ENCODE peak calls at places on chromosomes 1 and 21, in seven cellular contexts. F is body of pancreas; T is AG20443; M is heart right ventricle; A is hepatic stellate cell; U is central memory CD4-positive, alpha-beta T cell; C is stromal cell of bone marrow. V is an unnamed sample.

GRCh38 chr1:219927298-219927955 is 930 bp downstream of the SLC30A10 start:
- DNase-seq in C (no peak), M (no peak), A (no peak), U (no peak), T (no peak), F (no peak), V (no peak)

GRCh38 chr1:53121319-53122172 is 20.9 kb downstream of the SLC1A7 start:
- DNase-seq in C (peak), F (peak), A (no peak), M (peak), U (no peak), T (peak), V (no peak)

GRCh38 chr1:17878837-17879236 is 123.7 kb downstream of the ACTL8 start:
- DNase-seq in M (no peak), U (no peak), A (peak), C (peak), F (no peak), T (peak), V (no peak)

GRCh38 chr1:156648951-156649350 is 7.0 kb downstream of the BCAN start:
- DNase-seq in U (no peak), A (no peak), C (no peak), F (peak), M (no peak), T (no peak), V (no peak)

GRCh38 chr1:41662061-41662655 is 177.7 kb upstream of the EDN2 start:
- DNase-seq in T (peak), C (peak), M (peak), U (peak), F (peak), A (peak), V (peak)

GRCh38 chr1:38328278-38329035 is 281.9 kb upstream of the POU3F1 start:
- DNase-seq in F (no peak), M (no peak), A (no peak), C (no peak), U (no peak), T (no peak), V (no peak)

GRCh38 chr1:12435639-12436344 is 182.2 kb downstream of the DHRS3 start:
- DNase-seq in M (no peak), T (no peak), U (no peak), C (no peak), F (no peak), A (no peak), V (no peak)

GRCh38 chr1:24364605-24364974 is 45.4 kb downstream of the GRHL3 start:
- DNase-seq in C (no peak), A (no peak), T (no peak), M (no peak), F (no peak), U (no peak), V (no peak)

GRCh38 chr1:107529511-107530149 is 388.8 kb downstream of the NTNG1 start:
- DNase-seq in T (peak), C (peak), M (no peak), F (peak), U (no peak), A (peak), V (no peak)

GRCh38 chr1:45205910-45206721 is at the start of gene ZSWIM5:
- DNase-seq in C (no peak), M (peak), A (peak), T (peak), U (peak), F (peak), V (peak)

GRCh38 chr1:116767782-116768382 is 13.7 kb downstream of the CD2 start:
- DNase-seq in M (no peak), F (no peak), T (no peak), A (no peak), U (no peak), C (no peak), V (no peak)

GRCh38 chr1:173451981-173452380 is 25.2 kb upstream of the PRDX6 start:
- DNase-seq in U (no peak), F (peak), C (no peak), T (no peak), M (no peak), A (no peak), V (no peak)

GRCh38 chr1:224256642-224257041 is 73.3 kb downstream of the NVL start:
- DNase-seq in T (no peak), M (no peak), U (no peak), F (no peak), C (no peak), A (no peak), V (no peak)

GRCh38 chr1:97505816-97506215 is 415.0 kb downstream of the DPYD start:
- DNase-seq in A (no peak), T (no peak), F (no peak), C (no peak), M (no peak), U (no peak), V (no peak)

GRCh38 chr1:169031566-169032224 is 74.8 kb upstream of the ATP1B1 start:
- DNase-seq in T (no peak), A (no peak), C (peak), F (no peak), M (no peak), U (no peak), V (no peak)

GRCh38 chr1:27557596-27558340 is 46.2 kb downstream of the AHDC1 start:
- DNase-seq in U (no peak), M (no peak), F (no peak), A (no peak), T (no peak), C (no peak), V (no peak)

GRCh38 chr1:219438386-219438785 is 174.5 kb downstream of the ZC3H11B start:
- DNase-seq in A (no peak), C (no peak), U (no peak), M (no peak), F (no peak), T (no peak), V (no peak)

GRCh38 chr1:76868154-76868882 is 1.0 kb downstream of the ST6GALNAC5 start:
- DNase-seq in C (no peak), M (peak), F (peak), T (peak), U (no peak), A (peak), V (no peak)

GRCh38 chr1:178101654-178102053 is 7.8 kb downstream of the RASAL2 start:
- DNase-seq in A (peak), F (no peak), T (peak), C (no peak), U (no peak), M (no peak), V (no peak)

GRCh38 chr21:45287438-45288391 is at the start of gene POFUT2:
- DNase-seq in U (peak), F (peak), C (peak), T (peak), A (peak), M (peak), V (peak)

GRCh38 chr1:165161130-165161529 is 195.4 kb downstream of the LMX1A start:
- DNase-seq in A (no peak), F (peak), C (no peak), U (no peak), T (no peak), M (no peak), V (no peak)

GRCh38 chr1:67626495-67627235 is 58.3 kb upstream of the GADD45A start:
- DNase-seq in A (peak), U (no peak), M (no peak), C (peak), T (no peak), F (no peak), V (no peak)

GRCh38 chr1:202462342-202463076 is 114.0 kb downstream of the PPP1R12B start:
- DNase-seq in C (no peak), T (no peak), F (no peak), U (no peak), A (no peak), M (no peak), V (no peak)

GRCh38 chr1:232635778-232636356 is 5.9 kb upstream of the SIPA1L2 start:
- DNase-seq in M (no peak), A (peak), U (peak), C (no peak), F (no peak), T (peak), V (no peak)

GRCh38 chr1:171754381-171754705 is 12.5 kb upstream of the VAMP4 start:
- DNase-seq in U (no peak), F (no peak), M (no peak), T (peak), C (no peak), A (peak), V (no peak)

GRCh38 chr1:236685917-236686814 is at the start of gene ACTN2:
- DNase-seq in T (peak), U (peak), M (peak), A (no peak), F (peak), C (no peak), V (peak)

GRCh38 chr1:63928197-63929105 is 154.6 kb downstream of the ROR1 start:
- DNase-seq in M (no peak), A (no peak), C (no peak), T (no peak), U (no peak), F (peak), V (no peak)

GRCh38 chr1:103156966-103157365 is 48.6 kb upstream of the COL11A1 start:
- DNase-seq in C (no peak), T (no peak), F (no peak), M (no peak), U (no peak), A (no peak), V (no peak)

GRCh38 chr1:109181085-109181806 is 32.5 kb upstream of the SARS1 start:
- DNase-seq in F (peak), M (no peak), A (no peak), T (peak), U (no peak), C (peak), V (no peak)

GRCh38 chr1:7620196-7620595 is 150.9 kb upstream of the VAMP3 start:
- DNase-seq in F (no peak), T (no peak), C (no peak), M (no peak), A (no peak), U (no peak), V (no peak)

GRCh38 chr1:88683516-88683847 is 591 bp upstream of the PKN2 start:
- DNase-seq in F (peak), M (peak), C (no peak), A (no peak), T (peak), U (no peak), V (no peak)

GRCh38 chr1:116168277-116169032 is 57.3 kb downstream of the MAB21L3 start:
- DNase-seq in M (peak), U (peak), F (peak), C (peak), A (peak), T (peak), V (peak)

GRCh38 chr21:36428789-36429671 is 43.8 kb downstream of the CHAF1B start:
- DNase-seq in T (no peak), F (no peak), U (no peak), A (no peak), M (no peak), C (no peak), V (no peak)

GRCh38 chr1:21326861-21327344 is 36.6 kb upstream of the ECE1 start:
- DNase-seq in C (no peak), M (peak), T (no peak), A (no peak), F (no peak), U (no peak), V (no peak)

GRCh38 chr1:56437959-56438358 is 141.4 kb downstream of the PLPP3 start:
- DNase-seq in C (no peak), T (no peak), M (no peak), F (no peak), A (no peak), U (no peak), V (no peak)

V was measured in naive thymus-derived CD4-positive, alpha-beta T cell.